ENCODE peak calls at places on chromosomes 11 and 22, in six cellular contexts. G is stimulated activated CD4-positive, alpha-beta T cell treated with anti-CD3 and anti-CD28 coated beads, Interleukin-12 subunit alpha, Interleukin-12 subunit beta, amount 100 ng/mL, for 4 hours; D is putamen; F is activated CD4-positive, alpha-beta T cell treated with anti-CD3 and anti-CD28 coated beads, Interleukin-2, amount 50 U/mL, for 24 hours; J is nucleus accumbens; M is NCI-H1105 treated with DMSO at 0.1 percent for 48 hours. A is an unnamed sample.

GRCh38 chr11:16097543-16097942 is 258.8 kb downstream of the SOX6 start:
- DNase-seq in G (no peak), D (no peak), F (no peak), J (no peak), M (peak; percentile 100), A (no peak)

GRCh38 chr22:26671317-26672059 is 14.1 kb downstream of the MIAT start:
- DNase-seq in G (peak; percentile 55), D (no peak), F (no peak), J (no peak), M (peak; percentile 58), A (no peak)

GRCh38 chr11:100328626-100329340 is 358.3 kb upstream of the ARHGAP42 start:
- DNase-seq in G (no peak), D (no peak), F (no peak), J (no peak), M (no peak), A (no peak)

GRCh38 chr11:21975242-21975641 is 217.6 kb upstream of the ANO5 start:
- DNase-seq in G (no peak), D (no peak), F (no peak), J (no peak), M (no peak), A (no peak)

GRCh38 chr11:130631119-130631518 is 182.7 kb downstream of the ADAMTS15 start:
- DNase-seq in G (no peak), D (no peak), F (no peak), J (no peak), M (no peak), A (peak; percentile 75)

GRCh38 chr22:23400286-23400981 is 179.7 kb downstream of the IGLL1 start:
- DNase-seq in G (no peak), D (no peak), F (no peak), J (no peak), M (no peak), A (no peak)

GRCh38 chr22:45784357-45785277 is 113.0 kb downstream of the ATXN10 start:
- DNase-seq in G (no peak), D (no peak), F (no peak), J (no peak), M (no peak), A (no peak)

GRCh38 chr22:18103527-18104269 is 6.9 kb upstream of the TUBA8 start:
- DNase-seq in G (no peak), D (no peak), F (no peak), J (no peak), M (no peak), A (no peak)

GRCh38 chr11:10381730-10382129 is 73.3 kb upstream of the AMPD3 start:
- DNase-seq in G (no peak), D (no peak), F (no peak), J (no peak), M (no peak), A (no peak)

GRCh38 chr11:118438314-118438931 is 2.1 kb downstream of the KMT2A start:
- DNase-seq in G (peak; percentile 28), D (peak; percentile 81), F (peak; percentile 23), J (peak; percentile 58), M (peak; percentile 76), A (peak; percentile 81)

GRCh38 chr22:40898850-40899357 is 37.0 kb upstream of the DNAJB7 start:
- DNase-seq in G (no peak), D (peak; percentile 38), F (no peak), J (no peak), M (peak; percentile 52), A (peak; percentile 57)

GRCh38 chr11:22707119-22707899 is 40.9 kb downstream of the GAS2 start:
- DNase-seq in G (no peak), D (no peak), F (no peak), J (no peak), M (no peak), A (no peak)

GRCh38 chr22:48782817-48783511 is 1044.7 kb downstream of the BRD1 start:
- DNase-seq in G (no peak), D (no peak), F (no peak), J (no peak), M (no peak), A (no peak)

GRCh38 chr11:5071815-5072214 is 2.4 kb downstream of the OR52E1 start:
- DNase-seq in G (no peak), D (no peak), F (no peak), J (no peak), M (no peak), A (no peak)

GRCh38 chr22:20494978-20495860 is at the start of gene KLHL22:
- DNase-seq in G (peak; percentile 20), D (peak; percentile 37), F (no peak), J (peak; percentile 59), M (peak; percentile 59), A (peak; percentile 30)

GRCh38 chr22:20559174-20559760 is 51.9 kb downstream of the MED15 start:
- DNase-seq in G (no peak), D (no peak), F (no peak), J (no peak), M (no peak), A (no peak)

GRCh38 chr11:1163321-1163910 is 5.7 kb downstream of the MUC5AC start:
- DNase-seq in G (no peak), D (no peak), F (no peak), J (no peak), M (no peak), A (no peak)

GRCh38 chr11:76783294-76783900 is at the start of gene TSKU:
- DNase-seq in G (no peak), D (no peak), F (no peak), J (no peak), M (peak; percentile 31), A (no peak)

GRCh38 chr11:11407065-11407737 is 54.2 kb upstream of the CSNK2A3 start:
- DNase-seq in G (no peak), D (no peak), F (no peak), J (no peak), M (peak; percentile 84), A (no peak)

GRCh38 chr11:116507849-116508695 is 264.7 kb downstream of the BUD13 start:
- DNase-seq in G (no peak), D (no peak), F (no peak), J (no peak), M (no peak), A (no peak)

GRCh38 chr11:111775024-111775710 is 9.0 kb upstream of the PPP2R1B start:
- DNase-seq in G (no peak), D (no peak), F (no peak), J (no peak), M (no peak), A (no peak)

GRCh38 chr11:119229736-119230135 is 23.6 kb downstream of the CBL start:
- DNase-seq in G (no peak), D (no peak), F (no peak), J (no peak), M (no peak), A (no peak)

GRCh38 chr11:73393011-73393380 is 16.8 kb downstream of the RELT start:
- DNase-seq in G (no peak), D (no peak), F (no peak), J (no peak), M (no peak), A (peak; percentile 41)

GRCh38 chr11:8693010-8693551 is 10.5 kb downstream of the RPL27A start:
- DNase-seq in G (no peak), D (no peak), F (no peak), J (no peak), M (no peak), A (no peak)

GRCh38 chr22:26483043-26483438 is 542 bp downstream of the HPS4 start:
- DNase-seq in G (no peak), D (no peak), F (no peak), J (no peak), M (no peak), A (no peak)

GRCh38 chr11:21511835-21512440 is 680.9 kb upstream of the ANO5 start:
- DNase-seq in G (peak; percentile 1), D (peak; percentile 16), F (no peak), J (peak; percentile 39), M (peak; percentile 83), A (no peak)

GRCh38 chr11:46705070-46705688 is 4.3 kb downstream of the ZNF408 start:
- DNase-seq in G (no peak), D (no peak), F (no peak), J (no peak), M (no peak), A (no peak)

A was measured in hepatic stellate cell.